ENCODE peak calls at places on chromosomes 16 and 17, in ten cellular contexts. One of them, this sample, is unnamed.
A peak's percentile ranks its signal among the peaks of the same experiment; 100 is the strongest.

GRCh38 chr16:20398603-20399002 is 5.9 kb downstream of the PDILT start:
- DNase-seq in DMS79 treated with DMSO at 0.1 percent for 48 hours: no peak
- DNase-seq in NCI-H524: no peak
- DNase-seq in HTR-8/SVneo: no peak
- DNase-seq in esophagus squamous epithelium: no peak
- DNase-seq in EH: no peak
- DNase-seq in GM03348: no peak
- DNase-seq in stimulated activated CD8-positive, alpha-beta memory T cell treated with anti-CD3 and anti-CD28 coated beads, Interleukin-7, amount 100 ng/mL, for 4 hours: no peak
- DNase-seq in GOT3: no peak
- DNase-seq in activated T-cell treated with anti-CD3 and anti-CD28 coated beads, Interleukin-2, amount 50 U/mL, for 4 hours: no peak
- DNase-seq in this sample: no peak

GRCh38 chr16:89831810-89832328 is 3.6 kb downstream of the SPIRE2 start:
- DNase-seq in esophagus squamous epithelium: no peak
- DNase-seq in HTR-8/SVneo: no peak
- DNase-seq in NCI-H524: peak; percentile 88
- DNase-seq in DMS79 treated with DMSO at 0.1 percent for 48 hours: no peak
- DNase-seq in stimulated activated CD8-positive, alpha-beta memory T cell treated with anti-CD3 and anti-CD28 coated beads, Interleukin-7, amount 100 ng/mL, for 4 hours: no peak
- DNase-seq in GOT3: no peak
- DNase-seq in activated T-cell treated with anti-CD3 and anti-CD28 coated beads, Interleukin-2, amount 50 U/mL, for 4 hours: no peak
- DNase-seq in GM03348: no peak
- DNase-seq in EH: no peak
- DNase-seq in this sample: no peak

GRCh38 chr17:3556905-3557767 is 476 bp downstream of the TRPV3 start:
- DNase-seq in activated T-cell treated with anti-CD3 and anti-CD28 coated beads, Interleukin-2, amount 50 U/mL, for 4 hours: no peak
- DNase-seq in stimulated activated CD8-positive, alpha-beta memory T cell treated with anti-CD3 and anti-CD28 coated beads, Interleukin-7, amount 100 ng/mL, for 4 hours: no peak
- DNase-seq in GM03348: no peak
- DNase-seq in EH: no peak
- DNase-seq in GOT3: no peak
- DNase-seq in esophagus squamous epithelium: no peak
- DNase-seq in HTR-8/SVneo: no peak
- DNase-seq in NCI-H524: no peak
- DNase-seq in DMS79 treated with DMSO at 0.1 percent for 48 hours: no peak
- DNase-seq in this sample: no peak

GRCh38 chr16:65769055-65769465 is 597.4 kb upstream of the CDH5 start:
- DNase-seq in NCI-H524: no peak
- DNase-seq in EH: peak; percentile 20
- DNase-seq in HTR-8/SVneo: no peak
- DNase-seq in GOT3: no peak
- DNase-seq in DMS79 treated with DMSO at 0.1 percent for 48 hours: no peak
- DNase-seq in activated T-cell treated with anti-CD3 and anti-CD28 coated beads, Interleukin-2, amount 50 U/mL, for 4 hours: no peak
- DNase-seq in stimulated activated CD8-positive, alpha-beta memory T cell treated with anti-CD3 and anti-CD28 coated beads, Interleukin-7, amount 100 ng/mL, for 4 hours: no peak
- DNase-seq in esophagus squamous epithelium: no peak
- DNase-seq in GM03348: no peak
- DNase-seq in this sample: no peak

GRCh38 chr16:77562497-77562896 is 127.7 kb upstream of the ADAMTS18 start:
- DNase-seq in DMS79 treated with DMSO at 0.1 percent for 48 hours: no peak
- DNase-seq in HTR-8/SVneo: no peak
- DNase-seq in NCI-H524: no peak
- DNase-seq in GOT3: no peak
- DNase-seq in EH: no peak
- DNase-seq in stimulated activated CD8-positive, alpha-beta memory T cell treated with anti-CD3 and anti-CD28 coated beads, Interleukin-7, amount 100 ng/mL, for 4 hours: no peak
- DNase-seq in activated T-cell treated with anti-CD3 and anti-CD28 coated beads, Interleukin-2, amount 50 U/mL, for 4 hours: no peak
- DNase-seq in GM03348: no peak
- DNase-seq in esophagus squamous epithelium: no peak
- DNase-seq in this sample: no peak

GRCh38 chr17:65984299-65984698 is 207.6 kb downstream of the CEP112 start:
- DNase-seq in stimulated activated CD8-positive, alpha-beta memory T cell treated with anti-CD3 and anti-CD28 coated beads, Interleukin-7, amount 100 ng/mL, for 4 hours: no peak
- DNase-seq in esophagus squamous epithelium: no peak
- DNase-seq in EH: peak; percentile 11
- DNase-seq in NCI-H524: no peak
- DNase-seq in HTR-8/SVneo: no peak
- DNase-seq in DMS79 treated with DMSO at 0.1 percent for 48 hours: no peak
- DNase-seq in GOT3: no peak
- DNase-seq in activated T-cell treated with anti-CD3 and anti-CD28 coated beads, Interleukin-2, amount 50 U/mL, for 4 hours: no peak
- DNase-seq in GM03348: no peak
- DNase-seq in this sample: no peak

GRCh38 chr17:29771561-29771960 is 148.8 kb upstream of the CORO6 start:
- DNase-seq in esophagus squamous epithelium: no peak
- DNase-seq in HTR-8/SVneo: no peak
- DNase-seq in DMS79 treated with DMSO at 0.1 percent for 48 hours: no peak
- DNase-seq in stimulated activated CD8-positive, alpha-beta memory T cell treated with anti-CD3 and anti-CD28 coated beads, Interleukin-7, amount 100 ng/mL, for 4 hours: no peak
- DNase-seq in NCI-H524: no peak
- DNase-seq in EH: no peak
- DNase-seq in GOT3: no peak
- DNase-seq in activated T-cell treated with anti-CD3 and anti-CD28 coated beads, Interleukin-2, amount 50 U/mL, for 4 hours: no peak
- DNase-seq in GM03348: no peak
- DNase-seq in this sample: no peak

GRCh38 chr17:74361613-74362391 is at the start of gene BTBD17:
- DNase-seq in GOT3: no peak
- DNase-seq in GM03348: peak; percentile 71
- DNase-seq in NCI-H524: peak; percentile 99
- DNase-seq in DMS79 treated with DMSO at 0.1 percent for 48 hours: peak; percentile 83
- DNase-seq in esophagus squamous epithelium: no peak
- DNase-seq in HTR-8/SVneo: no peak
- DNase-seq in stimulated activated CD8-positive, alpha-beta memory T cell treated with anti-CD3 and anti-CD28 coated beads, Interleukin-7, amount 100 ng/mL, for 4 hours: no peak
- DNase-seq in activated T-cell treated with anti-CD3 and anti-CD28 coated beads, Interleukin-2, amount 50 U/mL, for 4 hours: peak; percentile 17
- DNase-seq in EH: peak; percentile 4
- DNase-seq in this sample: no peak

GRCh38 chr16:11949527-11949926 is 7.7 kb upstream of the NPIPB2 start:
- DNase-seq in esophagus squamous epithelium: no peak
- DNase-seq in activated T-cell treated with anti-CD3 and anti-CD28 coated beads, Interleukin-2, amount 50 U/mL, for 4 hours: no peak
- DNase-seq in HTR-8/SVneo: peak; percentile 59
- DNase-seq in NCI-H524: peak; percentile 65
- DNase-seq in stimulated activated CD8-positive, alpha-beta memory T cell treated with anti-CD3 and anti-CD28 coated beads, Interleukin-7, amount 100 ng/mL, for 4 hours: no peak
- DNase-seq in GM03348: peak; percentile 70
- DNase-seq in GOT3: no peak
- DNase-seq in DMS79 treated with DMSO at 0.1 percent for 48 hours: peak; percentile 32
- DNase-seq in EH: peak; percentile 75
- DNase-seq in this sample: no peak

This sample was measured in GM12878.